ENCODE peak calls at places on chromosomes 2 and 18, in eight cellular contexts. L is vagina, Q is astrocyte of the spinal cord, H is AG04450, I is endothelial cell of umbilical vein, P is GM06990, J is aorta, U is lower leg skin. T is an unnamed sample.

GRCh38 chr2:148906136-148906535 is 31.1 kb downstream of the KIF5C start:
- DNase-seq in Q (no peak), P (no peak), I (no peak), L (no peak), U (no peak), H (no peak), J (no peak), T (peak; percentile 28)

GRCh38 chr2:20595439-20596192 is 55.3 kb downstream of the HS1BP3 start:
- DNase-seq in H (no peak), Q (peak; percentile 92), U (no peak), J (peak; percentile 73), I (peak; percentile 65), P (peak; percentile 84), L (no peak), T (peak; percentile 72)

GRCh38 chr2:23350792-23351355 is 34.1 kb upstream of the KLHL29 start:
- DNase-seq in L (no peak), J (no peak), Q (no peak), U (no peak), I (no peak), P (no peak), H (no peak), T (no peak)

GRCh38 chr18:3107740-3108151 is 94.8 kb upstream of the LPIN2 start:
- DNase-seq in J (no peak), P (no peak), H (no peak), I (no peak), L (no peak), Q (no peak), U (no peak), T (no peak)

GRCh38 chr2:112541315-112542122 is 746 bp upstream of the POLR1B start:
- DNase-seq in U (no peak), L (no peak), Q (peak; percentile 76), J (peak; percentile 85), I (no peak), H (no peak), P (peak; percentile 39), T (no peak)

GRCh38 chr18:76495435-76496199 is 575 bp upstream of the ZNF516 start:
- DNase-seq in U (peak; percentile 56), P (peak; percentile 74), L (no peak), Q (peak; percentile 52), J (peak; percentile 78), H (no peak), I (no peak), T (no peak)

GRCh38 chr18:49704334-49704733 is 109.0 kb downstream of the ACAA2 start:
- DNase-seq in P (no peak), I (no peak), H (no peak), Q (no peak), L (no peak), J (no peak), U (no peak), T (no peak)

GRCh38 chr2:61924895-61925663 is 19.6 kb downstream of the COMMD1 start:
- DNase-seq in L (no peak), U (no peak), H (no peak), Q (no peak), P (no peak), J (no peak), I (no peak), T (no peak)

GRCh38 chr2:23434721-23435121 is 49.7 kb downstream of the KLHL29 start:
- DNase-seq in Q (no peak), U (no peak), I (no peak), P (no peak), H (peak; percentile 73), L (no peak), J (no peak), T (peak; percentile 45)

GRCh38 chr2:151761687-151762086 is 27.4 kb upstream of the NEB start:
- DNase-seq in J (no peak), U (no peak), H (no peak), I (no peak), P (no peak), L (no peak), Q (no peak), T (no peak)

GRCh38 chr2:178689808-178690207 is 117.4 kb downstream of the TTN start:
- DNase-seq in H (no peak), I (no peak), Q (no peak), J (no peak), L (no peak), U (no peak), P (no peak), T (no peak)

GRCh38 chr2:43051316-43051715 is 175.1 kb downstream of the ZFP36L2 start:
- DNase-seq in P (no peak), J (peak; percentile 30), I (peak; percentile 81), Q (peak; percentile 45), U (no peak), H (no peak), L (no peak), T (peak; percentile 95)

GRCh38 chr2:195660265-195660890 is 3.4 kb downstream of the SLC39A10 start:
- DNase-seq in J (peak; percentile 73), L (no peak), U (peak; percentile 81), I (peak; percentile 78), P (no peak), H (peak; percentile 66), Q (peak; percentile 87), T (peak; percentile 62)

GRCh38 chr2:195657634-195658540 is 861 bp downstream of the SLC39A10 start:
- DNase-seq in U (peak; percentile 75), P (peak; percentile 73), H (peak; percentile 44), L (no peak), I (peak; percentile 82), Q (peak; percentile 90), J (peak; percentile 75), T (peak; percentile 60)

GRCh38 chr2:195656859-195657633 is at the start of gene SLC39A10:
- DNase-seq in L (peak; percentile 99), I (peak; percentile 100), H (peak; percentile 96), Q (peak; percentile 98), J (peak; percentile 98), U (peak; percentile 98), P (peak; percentile 93), T (peak; percentile 97)

GRCh38 chr2:195658541-195658890 is 1.5 kb downstream of the SLC39A10 start:
- DNase-seq in L (no peak), U (no peak), H (peak; percentile 49), P (no peak), J (no peak), I (peak; percentile 85), Q (peak; percentile 88), T (peak; percentile 87)

GRCh38 chr2:195659114-195659513 is 2.1 kb downstream of the SLC39A10 start:
- DNase-seq in H (no peak), Q (peak; percentile 22), L (no peak), P (no peak), I (peak; percentile 8), J (no peak), U (no peak), T (no peak)
- H3K4me3 ChIP-seq in H (peak overlapping the region; percentile 83), Q (peak overlapping the region; percentile 89), L (peak overlapping the region; percentile 92), P (peak overlapping the region; percentile 88), I (no peak overlapping the region), J (no peak overlapping the region), U (no peak overlapping the region), T (peak overlapping the region; percentile 88)

DNA sequence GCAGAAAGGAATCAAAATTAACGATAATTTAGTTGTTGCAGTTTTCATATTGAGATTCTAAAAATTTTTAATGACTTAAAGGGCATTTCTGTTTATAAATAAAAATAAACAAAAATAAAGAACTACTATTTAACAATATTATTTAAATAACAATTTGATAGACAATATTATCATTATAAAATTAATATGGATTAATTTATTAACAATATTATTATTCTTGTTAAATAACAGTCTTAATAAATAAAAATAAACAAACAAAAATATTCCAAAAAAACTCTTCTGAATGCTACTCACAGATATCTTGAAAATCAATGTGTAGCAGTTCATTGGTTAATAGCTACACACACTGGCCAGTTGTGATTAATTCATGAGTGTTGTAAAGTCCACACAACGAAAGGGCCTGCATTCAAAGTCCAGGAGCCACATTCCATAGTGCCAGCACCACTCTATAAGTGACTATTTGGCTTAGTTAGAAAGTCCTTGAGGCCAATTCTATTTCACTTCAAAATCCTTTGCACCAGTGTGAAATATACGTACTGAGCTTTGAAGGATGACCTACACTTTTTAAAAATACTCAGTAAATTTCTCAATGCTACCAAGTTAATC is 117.1 kb downstream of the ZNF521 start:
- DNase-seq in I (peak; percentile 52), Q (no peak), U (no peak), J (no peak), L (no peak), H (no peak), P (no peak), T (no peak)
- H3K4me3 ChIP-seq in I (no peak overlapping the region), Q (no peak overlapping the region), U (no peak overlapping the region), J (no peak overlapping the region), L (no peak overlapping the region), H (no peak overlapping the region), P (no peak overlapping the region), T (no peak overlapping the region)

GRCh38 chr2:120737802-120738516 is 2.3 kb downstream of the GLI2 start:
- DNase-seq in H (no peak), Q (no peak), I (no peak), L (peak; percentile 88), J (no peak), P (no peak), U (peak; percentile 54), T (peak; percentile 39)
- H3K4me3 ChIP-seq in H (peak overlapping the region; percentile 84), Q (peak overlapping the region; percentile 70), I (no peak overlapping the region), L (peak overlapping the region; percentile 60), J (peak overlapping the region; percentile 0), P (no peak overlapping the region), U (no peak overlapping the region), T (peak overlapping the region; percentile 29)

GRCh38 chr2:73069855-73070650 is 1.5 kb downstream of the SFXN5 start:
- DNase-seq in L (no peak), I (peak; percentile 48), H (no peak), J (no peak), Q (peak; percentile 27), U (no peak), P (no peak), T (no peak)

GRCh38 chr2:73067043-73067442 is 4.5 kb downstream of the SFXN5 start:
- DNase-seq in I (no peak), J (no peak), L (no peak), U (no peak), Q (no peak), P (no peak), H (no peak), T (no peak)

GRCh38 chr2:73068147-73068546 is 3.4 kb downstream of the SFXN5 start:
- DNase-seq in Q (no peak), U (no peak), L (no peak), I (no peak), P (no peak), H (no peak), J (no peak), T (peak; percentile 85)

GRCh38 chr2:73070651-73071451 is 661 bp downstream of the SFXN5 start:
- DNase-seq in H (peak; percentile 92), I (peak; percentile 97), L (no peak), U (peak; percentile 97), J (peak; percentile 98), P (peak; percentile 96), Q (peak; percentile 96), T (peak; percentile 76)

DNA sequence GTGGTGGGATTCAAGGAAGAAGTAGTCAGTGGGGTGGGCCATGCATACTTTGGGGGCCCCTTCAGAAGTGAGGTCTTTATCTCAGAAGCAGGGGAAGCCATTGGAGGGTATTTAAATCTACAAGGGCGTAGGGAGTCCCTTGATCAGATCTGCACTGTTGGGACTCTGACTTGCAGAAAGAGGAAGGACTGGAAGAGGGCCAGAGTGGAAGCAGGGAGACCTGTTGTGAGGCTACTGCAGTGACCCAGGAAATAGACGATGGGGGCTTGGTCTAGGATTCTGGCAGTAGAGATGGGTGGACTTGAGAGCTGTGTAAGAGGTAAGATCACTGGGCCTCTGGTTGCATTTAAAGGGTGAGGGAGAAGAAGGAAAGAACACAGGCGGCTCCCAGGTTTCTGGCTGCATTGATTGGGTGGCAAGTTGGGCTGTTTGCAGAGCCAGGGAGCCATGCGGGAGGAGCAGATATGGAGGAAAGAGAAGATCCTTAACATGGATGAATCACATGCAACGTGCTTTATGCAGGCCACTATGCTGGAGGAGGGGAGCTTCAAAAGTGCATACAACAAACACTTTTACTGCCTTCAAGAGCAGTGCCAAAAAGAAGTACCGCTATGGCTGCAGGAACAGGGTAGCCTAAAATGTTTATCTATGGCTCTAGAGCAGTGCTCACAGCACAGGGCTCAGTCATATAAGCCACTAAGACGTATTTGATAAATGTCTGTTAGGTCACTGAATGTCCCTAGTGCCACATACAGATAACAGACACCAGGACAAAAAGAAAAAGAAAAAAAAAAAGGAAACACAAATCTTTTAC is 2.3 kb downstream of the SFXN5 start:
- DNase-seq in I (no peak), Q (peak; percentile 18), L (no peak), U (no peak), P (no peak), H (no peak), J (no peak), T (no peak)
- H3K4me3 ChIP-seq in I (peak overlapping the region; percentile 86), Q (peak overlapping the region; percentile 75), L (no peak overlapping the region), U (no peak overlapping the region), P (no peak overlapping the region), H (peak overlapping the region; percentile 83), J (no peak overlapping the region), T (no peak overlapping the region)

T was measured in bronchial epithelial cell.